ENCODE peak calls at places on chromosomes 16 and 17, in five cellular contexts. R is Right ventricle myocardium inferior; M is uterus; X is CD8-positive, alpha-beta T cell; U is stimulated activated CD4-positive, alpha-beta T cell treated with anti-CD3 and anti-CD28 coated beads, Interleukin-1b, Interleukin-23, amount 100 ng/mL, for 1 hour. P is an unnamed sample.

GRCh38 chr17:81004336-81005015 is 12.8 kb downstream of the CHMP6 start:
- DNase-seq in M (no peak), X (no peak), U (no peak), R (no peak), P (no peak)

GRCh38 chr17:42760652-42761581 is at the start of gene RAMP2:
- DNase-seq in X (no peak), R (no peak), M (no peak), U (no peak), P (no peak)

GRCh38 chr16:2715519-2715918 is 4.5 kb downstream of the PRSS27 start:
- DNase-seq in X (peak), R (peak), U (peak), M (no peak), P (no peak)

GRCh38 chr17:9763643-9764042 is 27.7 kb downstream of the DHRS7C start:
- DNase-seq in U (no peak), R (no peak), X (no peak), M (no peak), P (no peak)

GRCh38 chr16:23026777-23027362 is 122.4 kb downstream of the USP31 start:
- DNase-seq in R (no peak), M (no peak), U (no peak), X (no peak), P (no peak)

GRCh38 chr16:51465026-51465425 is 314.0 kb upstream of the SALL1 start:
- DNase-seq in X (no peak), M (no peak), R (no peak), U (no peak), P (no peak)

GRCh38 chr17:28405632-28406477 is at the start of gene SLC46A1:
- DNase-seq in X (peak), M (peak), U (peak), R (peak), P (no peak)

GRCh38 chr16:4217246-4218131 is 24.4 kb downstream of the SRL start:
- DNase-seq in X (no peak), R (peak), U (no peak), M (no peak), P (no peak)

GRCh38 chr17:7219434-7219811 is 213 bp downstream of the DLG4 start:
- DNase-seq in M (no peak), U (no peak), X (no peak), R (no peak), P (no peak)

GRCh38 chr17:33142703-33143299 is 150.3 kb downstream of the ASIC2 start:
- DNase-seq in M (no peak), U (no peak), R (no peak), X (peak), P (no peak)

GRCh38 chr16:3879258-3879886 is 1.1 kb downstream of the CREBBP start:
- DNase-seq in X (no peak), M (no peak), U (no peak), R (peak), P (no peak)

GRCh38 chr16:66481943-66482390 is 54.9 kb downstream of the BEAN1 start:
- DNase-seq in R (no peak), M (no peak), U (no peak), X (no peak), P (no peak)

GRCh38 chr16:86447228-86447627 is 63.1 kb upstream of the FOXF1 start:
- DNase-seq in M (no peak), X (no peak), R (no peak), U (no peak), P (no peak)

GRCh38 chr16:27080870-27081269 is 14.1 kb downstream of the C16orf82 start:
- DNase-seq in U (no peak), R (no peak), M (no peak), X (no peak), P (no peak)

GRCh38 chr17:39229274-39229913 is 3.6 kb upstream of the STAC2 start:
- DNase-seq in U (no peak), X (no peak), M (no peak), R (no peak), P (no peak)

GRCh38 chr16:30839523-30840227 is 52.7 kb upstream of the ZNF629 start:
- DNase-seq in R (no peak), U (no peak), M (no peak), X (no peak), P (no peak)

GRCh38 chr17:69179227-69179952 is 37.7 kb upstream of the ABCA6 start:
- DNase-seq in X (no peak), M (no peak), U (no peak), R (no peak), P (no peak)

GRCh38 chr16:398551-399277 is 1.7 kb downstream of the NME4 start:
- DNase-seq in M (no peak), U (no peak), R (peak), X (no peak), P (no peak)